ENCODE peak calls at places on chromosome 4, in six cellular contexts. J is body of pancreas; Y is ovary; T is pancreas; P is hypothalamus; O is activated T-helper 1 cell treated with anti-CD3 and anti-CD28 coated beads, Interleukin-12 subunit alpha, Interleukin-12 subunit beta, Interleukin-2, Interleukin-4 antibody, amounts not matched to agents 30 ng/mL and 10 ng/mL and 1 ng/mL, durations not matched to agents 14 hours and 24 hours and 36 hours. E is an unnamed sample.

GRCh38 chr4:54930226-54930625 is 195.2 kb downstream of the KDR start:
- DNase-seq in P (no peak), Y (no peak), T (no peak), J (no peak), O (no peak), E (no peak)

GRCh38 chr4:15197005-15197404 is 194.7 kb downstream of the CPEB2 start:
- DNase-seq in Y (no peak), O (no peak), T (no peak), P (no peak), J (no peak), E (no peak)

GRCh38 chr4:8921465-8921864 is 49.8 kb upstream of the HMX1 start:
- DNase-seq in P (no peak), T (no peak), J (no peak), O (no peak), Y (no peak), E (no peak)

GRCh38 chr4:184375027-184375426 is 99.3 kb downstream of the IRF2 start:
- DNase-seq in Y (no peak), J (no peak), T (no peak), P (no peak), O (no peak), E (no peak)

GRCh38 chr4:15894923-15895411 is 43.6 kb downstream of the FGFBP1 start:
- DNase-seq in T (no peak), P (no peak), J (no peak), O (no peak), Y (no peak), E (no peak)

GRCh38 chr4:104897297-104897645 is 249.4 kb upstream of the TET2 start:
- DNase-seq in P (no peak), J (no peak), Y (no peak), O (no peak), T (no peak), E (no peak)

GRCh38 chr4:8831221-8832129 is 40.2 kb downstream of the HMX1 start:
- DNase-seq in O (no peak), Y (peak; percentile 5), P (no peak), T (no peak), J (no peak), E (no peak)

GRCh38 chr4:166491635-166492034 is 618.6 kb downstream of the TLL1 start:
- DNase-seq in T (no peak), Y (no peak), P (no peak), J (no peak), O (no peak), E (no peak)

GRCh38 chr4:172601195-172601594 is 567.4 kb upstream of the GALNT7 start:
- DNase-seq in P (no peak), Y (no peak), T (no peak), J (no peak), O (no peak), E (no peak)

GRCh38 chr4:122122083-122122482 is 30.0 kb upstream of the BLTP1 start:
- DNase-seq in P (no peak), T (no peak), Y (no peak), J (no peak), O (no peak), E (no peak)

GRCh38 chr4:111798840-111799239 is 346.4 kb upstream of the FAM241A start:
- DNase-seq in Y (no peak), O (no peak), T (no peak), J (no peak), P (no peak), E (no peak)

GRCh38 chr4:87283151-87283550 is 39.5 kb downstream of the HSD17B13 start:
- DNase-seq in J (no peak), Y (no peak), P (no peak), T (no peak), O (no peak), E (no peak)

GRCh38 chr4:114077610-114078009 is 98.2 kb upstream of the ARSJ start:
- DNase-seq in P (no peak), T (no peak), O (no peak), J (peak; percentile 5), Y (no peak), E (no peak)

GRCh38 chr4:146243141-146243882 is 29.0 kb downstream of the REELD1 start:
- DNase-seq in J (no peak), O (peak; percentile 16), Y (no peak), T (no peak), P (no peak), E (peak; percentile 76)

GRCh38 chr4:6206771-6207290 is 6.5 kb upstream of the JAKMIP1 start:
- DNase-seq in P (no peak), O (no peak), T (no peak), Y (no peak), J (no peak), E (no peak)

GRCh38 chr4:41535911-41536361 is 2.0 kb upstream of the LIMCH1 start:
- DNase-seq in P (no peak), T (no peak), O (no peak), Y (no peak), J (no peak), E (no peak)

GRCh38 chr4:4269856-4270255 is 20.1 kb downstream of the LYAR start:
- DNase-seq in J (peak; percentile 46), Y (no peak), O (no peak), P (no peak), T (no peak), E (no peak)

GRCh38 chr4:172998527-172999469 is 169.8 kb upstream of the GALNT7 start:
- DNase-seq in Y (no peak), O (no peak), J (no peak), P (no peak), T (no peak), E (no peak)

GRCh38 chr4:6591305-6591704 is 16.3 kb downstream of the MAN2B2 start:
- DNase-seq in J (no peak), T (no peak), O (no peak), Y (no peak), P (no peak), E (peak; percentile 29)

GRCh38 chr4:3780347-3781171 is 14.4 kb downstream of the ADRA2C start:
- DNase-seq in P (no peak), J (peak; percentile 21), T (no peak), Y (no peak), O (no peak), E (no peak)

GRCh38 chr4:138110815-138111214 is 131.3 kb downstream of the SLC7A11 start:
- DNase-seq in O (no peak), T (no peak), P (no peak), J (no peak), Y (no peak), E (no peak)

GRCh38 chr4:73704314-73705055 is 35.9 kb upstream of the CXCL8 start:
- DNase-seq in T (peak; percentile 67), Y (peak; percentile 54), J (peak; percentile 93), O (no peak), P (peak; percentile 22), E (no peak)

GRCh38 chr4:10619855-10620254 is 64.7 kb downstream of the CLNK start:
- DNase-seq in J (no peak), Y (no peak), T (no peak), P (no peak), O (no peak), E (no peak)

GRCh38 chr4:126548890-126549289 is 1083.9 kb upstream of the INTU start:
- DNase-seq in Y (no peak), P (no peak), J (no peak), T (no peak), O (no peak), E (no peak)

GRCh38 chr4:109998867-109999303 is 86.2 kb downstream of the EGF start:
- DNase-seq in T (no peak), P (no peak), Y (no peak), J (peak; percentile 28), O (peak; percentile 14), E (no peak)

GRCh38 chr4:76892001-76892400 is 5.9 kb downstream of the SOWAHB start:
- DNase-seq in P (no peak), T (no peak), O (no peak), Y (no peak), J (no peak), E (no peak)

GRCh38 chr4:180811556-180811955 is 1431.6 kb upstream of the TENM3 start:
- DNase-seq in O (no peak), P (no peak), T (no peak), Y (no peak), J (no peak), E (no peak)

GRCh38 chr4:78356251-78356650 is 195.3 kb upstream of the ANXA3 start:
- DNase-seq in T (no peak), P (no peak), O (no peak), J (no peak), Y (no peak), E (no peak)

GRCh38 chr4:80171251-80171650 is 26.1 kb upstream of the PRDM8 start:
- DNase-seq in O (no peak), T (no peak), Y (no peak), P (no peak), J (no peak), E (no peak)

GRCh38 chr4:109121561-109121960 is 180.9 kb downstream of the COL25A1 start:
- DNase-seq in J (no peak), P (no peak), T (no peak), Y (no peak), O (no peak), E (no peak)

GRCh38 chr4:55468724-55469123 is 73.0 kb downstream of the TMEM165 start:
- DNase-seq in Y (no peak), P (no peak), O (no peak), J (no peak), T (no peak), E (no peak)

GRCh38 chr4:20487852-20488251 is 212.4 kb upstream of the PACRGL start:
- DNase-seq in P (no peak), J (no peak), T (no peak), O (no peak), Y (no peak), E (no peak)

GRCh38 chr4:172978848-172979247 is 189.8 kb upstream of the GALNT7 start:
- DNase-seq in O (no peak), T (no peak), J (peak; percentile 22), Y (no peak), P (no peak), E (no peak)

GRCh38 chr4:87005690-87006461 is 71.1 kb downstream of the AFF1 start:
- DNase-seq in O (peak; percentile 28), J (no peak), P (no peak), T (no peak), Y (peak; percentile 11), E (peak; percentile 45)

GRCh38 chr4:78618426-78618825 is 66.9 kb downstream of the ANXA3 start:
- DNase-seq in P (no peak), Y (no peak), J (no peak), O (no peak), T (no peak), E (no peak)

GRCh38 chr4:111631157-111631999 is 513.9 kb upstream of the FAM241A start:
- DNase-seq in P (no peak), T (no peak), Y (no peak), J (no peak), O (no peak), E (no peak)

GRCh38 chr4:82555279-82555678 is 6.5 kb downstream of the TMEM150C start:
- DNase-seq in Y (no peak), P (no peak), J (no peak), T (no peak), O (no peak), E (no peak)

GRCh38 chr4:110208419-110208818 is 10.0 kb upstream of the ELOVL6 start:
- DNase-seq in Y (no peak), J (no peak), T (no peak), O (no peak), P (no peak), E (no peak)

GRCh38 chr4:5615496-5616075 is 92.8 kb downstream of the EVC2 start:
- DNase-seq in Y (no peak), T (no peak), P (no peak), O (no peak), J (no peak), E (no peak)

E was measured in stimulated activated naive B cell treated with anti-CD40 and anti-IgM and Interleukin-4, amounts not matched to agents 10 μg/mL and 1 μg/mL and 100 μg/mL, for 72 hours.